ENCODE peak calls at places on chromosomes 2 and 18, in five cellular contexts. One of them, this sample, is unnamed.

GRCh38 chr2:60602388-60602787 is 48.9 kb upstream of the BCL11A start:
- DNase-seq in neuronal stem cell: no peak
- DNase-seq in A549: no peak
- DNase-seq in adrenal gland: no peak
- DNase-seq in stimulated activated CD4-positive, alpha-beta T cell treated with anti-CD3 and anti-CD28 coated beads, Interleukin-2, amount 100 ng/mL, for 48 hours: no peak
- DNase-seq in this sample: no peak

GRCh38 chr2:141557329-141558098 is 573.3 kb downstream of the LRP1B start:
- DNase-seq in adrenal gland: no peak
- DNase-seq in stimulated activated CD4-positive, alpha-beta T cell treated with anti-CD3 and anti-CD28 coated beads, Interleukin-2, amount 100 ng/mL, for 48 hours: no peak
- DNase-seq in neuronal stem cell: no peak
- DNase-seq in A549: peak; percentile 2
- DNase-seq in this sample: no peak

GRCh38 chr2:239716536-239717318 is 308.4 kb downstream of the NDUFA10 start:
- DNase-seq in neuronal stem cell: no peak
- DNase-seq in A549: no peak
- DNase-seq in adrenal gland: peak; percentile 13
- DNase-seq in stimulated activated CD4-positive, alpha-beta T cell treated with anti-CD3 and anti-CD28 coated beads, Interleukin-2, amount 100 ng/mL, for 48 hours: no peak
- DNase-seq in this sample: no peak

GRCh38 chr2:224401641-224402342 is at the start of gene FAM124B:
- DNase-seq in adrenal gland: peak; percentile 41
- DNase-seq in stimulated activated CD4-positive, alpha-beta T cell treated with anti-CD3 and anti-CD28 coated beads, Interleukin-2, amount 100 ng/mL, for 48 hours: no peak
- DNase-seq in neuronal stem cell: no peak
- DNase-seq in A549: no peak
- DNase-seq in this sample: no peak

GRCh38 chr2:15665067-15665942 is 73.6 kb downstream of the DDX1 start:
- DNase-seq in stimulated activated CD4-positive, alpha-beta T cell treated with anti-CD3 and anti-CD28 coated beads, Interleukin-2, amount 100 ng/mL, for 48 hours: no peak
- DNase-seq in A549: no peak
- DNase-seq in adrenal gland: no peak
- DNase-seq in neuronal stem cell: no peak
- DNase-seq in this sample: no peak

GRCh38 chr2:236568068-236568921 is 1.3 kb upstream of the ACKR3 start:
- DNase-seq in A549: no peak
- DNase-seq in neuronal stem cell: no peak
- DNase-seq in adrenal gland: peak; percentile 28
- DNase-seq in stimulated activated CD4-positive, alpha-beta T cell treated with anti-CD3 and anti-CD28 coated beads, Interleukin-2, amount 100 ng/mL, for 48 hours: peak; percentile 37
- DNase-seq in this sample: no peak

GRCh38 chr2:34899079-34899478 is 1300.0 kb upstream of the FAM98A start:
- DNase-seq in A549: no peak
- DNase-seq in stimulated activated CD4-positive, alpha-beta T cell treated with anti-CD3 and anti-CD28 coated beads, Interleukin-2, amount 100 ng/mL, for 48 hours: no peak
- DNase-seq in neuronal stem cell: no peak
- DNase-seq in adrenal gland: no peak
- DNase-seq in this sample: no peak

GRCh38 chr18:63553117-63553516 is 10.9 kb downstream of the SERPINB12 start:
- DNase-seq in A549: peak; percentile 32
- DNase-seq in adrenal gland: peak; percentile 21
- DNase-seq in neuronal stem cell: no peak
- DNase-seq in stimulated activated CD4-positive, alpha-beta T cell treated with anti-CD3 and anti-CD28 coated beads, Interleukin-2, amount 100 ng/mL, for 48 hours: no peak
- DNase-seq in this sample: peak; percentile 92

GRCh38 chr18:52222211-52222610 is 117.8 kb upstream of the DCC start:
- DNase-seq in stimulated activated CD4-positive, alpha-beta T cell treated with anti-CD3 and anti-CD28 coated beads, Interleukin-2, amount 100 ng/mL, for 48 hours: no peak
- DNase-seq in neuronal stem cell: no peak
- DNase-seq in adrenal gland: no peak
- DNase-seq in A549: no peak
- DNase-seq in this sample: no peak

GRCh38 chr2:201126308-201127127 is 10.6 kb downstream of the CFLAR start:
- DNase-seq in adrenal gland: peak; percentile 44
- DNase-seq in A549: no peak
- DNase-seq in neuronal stem cell: no peak
- DNase-seq in stimulated activated CD4-positive, alpha-beta T cell treated with anti-CD3 and anti-CD28 coated beads, Interleukin-2, amount 100 ng/mL, for 48 hours: no peak
- DNase-seq in this sample: no peak

GRCh38 chr18:35502062-35502461 is 4.3 kb upstream of the INO80C start:
- DNase-seq in adrenal gland: peak; percentile 27
- DNase-seq in neuronal stem cell: no peak
- DNase-seq in stimulated activated CD4-positive, alpha-beta T cell treated with anti-CD3 and anti-CD28 coated beads, Interleukin-2, amount 100 ng/mL, for 48 hours: no peak
- DNase-seq in A549: no peak
- DNase-seq in this sample: no peak

GRCh38 chr2:60230037-60230436 is 323.4 kb downstream of the BCL11A start:
- DNase-seq in adrenal gland: no peak
- DNase-seq in A549: no peak
- DNase-seq in neuronal stem cell: no peak
- DNase-seq in stimulated activated CD4-positive, alpha-beta T cell treated with anti-CD3 and anti-CD28 coated beads, Interleukin-2, amount 100 ng/mL, for 48 hours: no peak
- DNase-seq in this sample: no peak

GRCh38 chr2:200585730-200586643 is at the start of gene AOX1:
- DNase-seq in neuronal stem cell: peak; percentile 52
- DNase-seq in A549: no peak
- DNase-seq in adrenal gland: peak; percentile 90
- DNase-seq in stimulated activated CD4-positive, alpha-beta T cell treated with anti-CD3 and anti-CD28 coated beads, Interleukin-2, amount 100 ng/mL, for 48 hours: no peak
- DNase-seq in this sample: no peak

GRCh38 chr18:57434177-57434535 is 1.0 kb upstream of the ONECUT2 start:
- DNase-seq in adrenal gland: no peak
- DNase-seq in neuronal stem cell: no peak
- DNase-seq in A549: peak; percentile 13
- DNase-seq in stimulated activated CD4-positive, alpha-beta T cell treated with anti-CD3 and anti-CD28 coated beads, Interleukin-2, amount 100 ng/mL, for 48 hours: no peak
- DNase-seq in this sample: no peak

GRCh38 chr18:2891526-2892431 is 45.0 kb downstream of the EMILIN2 start:
- DNase-seq in neuronal stem cell: no peak
- DNase-seq in A549: no peak
- DNase-seq in stimulated activated CD4-positive, alpha-beta T cell treated with anti-CD3 and anti-CD28 coated beads, Interleukin-2, amount 100 ng/mL, for 48 hours: no peak
- DNase-seq in adrenal gland: no peak
- DNase-seq in this sample: no peak

GRCh38 chr2:200383380-200384110 is 77.1 kb downstream of the SPATS2L start:
- DNase-seq in A549: no peak
- DNase-seq in stimulated activated CD4-positive, alpha-beta T cell treated with anti-CD3 and anti-CD28 coated beads, Interleukin-2, amount 100 ng/mL, for 48 hours: no peak
- DNase-seq in adrenal gland: peak; percentile 41
- DNase-seq in neuronal stem cell: no peak
- DNase-seq in this sample: peak; percentile 43

GRCh38 chr2:434625-435024 is 146.7 kb upstream of the ALKAL2 start:
- DNase-seq in A549: no peak
- DNase-seq in stimulated activated CD4-positive, alpha-beta T cell treated with anti-CD3 and anti-CD28 coated beads, Interleukin-2, amount 100 ng/mL, for 48 hours: no peak
- DNase-seq in adrenal gland: no peak
- DNase-seq in neuronal stem cell: no peak
- DNase-seq in this sample: no peak

GRCh38 chr18:812673-813404 is 797 bp upstream of the YES1 start:
- DNase-seq in adrenal gland: peak; percentile 87
- DNase-seq in A549: peak; percentile 70
- DNase-seq in stimulated activated CD4-positive, alpha-beta T cell treated with anti-CD3 and anti-CD28 coated beads, Interleukin-2, amount 100 ng/mL, for 48 hours: peak; percentile 66
- DNase-seq in neuronal stem cell: no peak
- DNase-seq in this sample: peak; percentile 70

GRCh38 chr2:72210470-72210869 is 62.8 kb upstream of the CYP26B1 start:
- DNase-seq in A549: peak; percentile 43
- DNase-seq in neuronal stem cell: no peak
- DNase-seq in adrenal gland: no peak
- DNase-seq in stimulated activated CD4-positive, alpha-beta T cell treated with anti-CD3 and anti-CD28 coated beads, Interleukin-2, amount 100 ng/mL, for 48 hours: no peak
- DNase-seq in this sample: no peak

GRCh38 chr2:120465989-120466703 is 120.2 kb downstream of the INHBB start:
- DNase-seq in stimulated activated CD4-positive, alpha-beta T cell treated with anti-CD3 and anti-CD28 coated beads, Interleukin-2, amount 100 ng/mL, for 48 hours: no peak
- DNase-seq in adrenal gland: no peak
- DNase-seq in A549: no peak
- DNase-seq in neuronal stem cell: peak; percentile 51
- DNase-seq in this sample: no peak

GRCh38 chr2:158967114-158967730 is 1.2 kb upstream of the TANC1 start:
- DNase-seq in adrenal gland: peak; percentile 24
- DNase-seq in stimulated activated CD4-positive, alpha-beta T cell treated with anti-CD3 and anti-CD28 coated beads, Interleukin-2, amount 100 ng/mL, for 48 hours: no peak
- DNase-seq in neuronal stem cell: no peak
- DNase-seq in A549: no peak
- DNase-seq in this sample: no peak

This sample was measured in PC-9.